ENCODE peak calls at places on chromosomes 7 and 10, in seven cellular contexts. H, J, Z, V, S, O and P are unnamed samples.

GRCh38 chr10:17075510-17075909 is 54.1 kb downstream of the CUBN start:
- DNase-seq in H (no peak), J (peak), Z (no peak), V (no peak), S (no peak), O (no peak), P (no peak)

GRCh38 chr10:98030093-98030821 is at the start of gene CRTAC1:
- DNase-seq in H (no peak), J (no peak), Z (no peak), V (peak), S (no peak), O (peak), P (no peak)

GRCh38 chr7:158424011-158424410 is 163.6 kb downstream of the PTPRN2 start:
- DNase-seq in H (no peak), J (no peak), Z (no peak), V (no peak), S (no peak), O (peak), P (no peak)

GRCh38 chr10:94397549-94398370 is 4.6 kb upstream of the TBC1D12 start:
- DNase-seq in H (no peak), J (peak), Z (peak), V (no peak), S (no peak), O (no peak), P (peak)

GRCh38 chr10:14356921-14357320 is 26.2 kb upstream of the FRMD4A start:
- DNase-seq in H (no peak), J (peak), Z (no peak), V (no peak), S (no peak), O (no peak), P (no peak)

GRCh38 chr10:101062231-101063161 is 707 bp downstream of the KAZALD1 start:
- DNase-seq in H (peak), J (peak), Z (peak), V (no peak), S (peak), O (peak), P (peak)

GRCh38 chr10:115417585-115418265 is 324.6 kb downstream of the ATRNL1 start:
- DNase-seq in H (no peak), J (peak), Z (no peak), V (no peak), S (peak), O (peak), P (peak)

GRCh38 chr10:113099431-113100298 is 149.6 kb downstream of the TCF7L2 start:
- DNase-seq in H (no peak), J (peak), Z (no peak), V (no peak), S (no peak), O (no peak), P (no peak)

GRCh38 chr10:6195376-6195775 is 7.4 kb upstream of the PFKFB3 start:
- DNase-seq in H (no peak), J (peak), Z (no peak), V (peak), S (no peak), O (no peak), P (no peak)

GRCh38 chr7:145347271-145347670 is 511.4 kb upstream of the TPK1 start:
- DNase-seq in H (no peak), J (no peak), Z (no peak), V (no peak), S (no peak), O (no peak), P (no peak)

GRCh38 chr7:152025937-152026890 is 740 bp downstream of the GALNT11 start:
- DNase-seq in H (no peak), J (no peak), Z (no peak), V (no peak), S (peak), O (no peak), P (no peak)

GRCh38 chr10:110980807-110981206 is 61.4 kb downstream of the SHOC2 start:
- DNase-seq in H (no peak), J (no peak), Z (no peak), V (no peak), S (no peak), O (no peak), P (no peak)

GRCh38 chr10:103622286-103622685 is 128.8 kb downstream of the NEURL1 start:
- DNase-seq in H (no peak), J (no peak), Z (no peak), V (no peak), S (no peak), O (no peak), P (no peak)

GRCh38 chr10:26440091-26440445 is 1.9 kb downstream of the APBB1IP start:
- DNase-seq in H (no peak), J (no peak), Z (no peak), V (no peak), S (no peak), O (no peak), P (no peak)

GRCh38 chr7:92944633-92945032 is 108.3 kb upstream of the CDK6 start:
- DNase-seq in H (no peak), J (peak), Z (no peak), V (no peak), S (no peak), O (no peak), P (no peak)

GRCh38 chr10:93993782-93994668 is at the start of gene PLCE1:
- DNase-seq in H (peak), J (peak), Z (peak), V (peak), S (no peak), O (peak), P (peak)

GRCh38 chr7:26170663-26171062 is 18.7 kb downstream of the NFE2L3 start:
- DNase-seq in H (no peak), J (peak), Z (no peak), V (no peak), S (no peak), O (no peak), P (no peak)

GRCh38 chr7:1455241-1455939 is 3.9 kb downstream of the MICALL2 start:
- DNase-seq in H (no peak), J (no peak), Z (no peak), V (no peak), S (no peak), O (no peak), P (no peak)

GRCh38 chr10:31318382-31318853 is 598 bp upstream of the ZEB1 start:
- DNase-seq in H (peak), J (peak), Z (peak), V (peak), S (peak), O (peak), P (peak)

GRCh38 chr10:74384615-74385213 is 233.7 kb downstream of the ADK start:
- DNase-seq in H (no peak), J (no peak), Z (no peak), V (no peak), S (no peak), O (no peak), P (no peak)

GRCh38 chr7:43590862-43591550 is 8.1 kb downstream of the STK17A start:
- DNase-seq in H (no peak), J (no peak), Z (no peak), V (no peak), S (no peak), O (no peak), P (no peak)

GRCh38 chr7:7433736-7434260 is 101.9 kb downstream of the COL28A1 start:
- DNase-seq in H (no peak), J (peak), Z (no peak), V (no peak), S (no peak), O (no peak), P (no peak)

GRCh38 chr10:79492839-79493238 is 19.5 kb upstream of the EIF5AL1 start:
- DNase-seq in H (no peak), J (no peak), Z (no peak), V (no peak), S (no peak), O (no peak), P (no peak)

GRCh38 chr7:122764902-122765301 is 62.2 kb upstream of the RNF148 start:
- DNase-seq in H (no peak), J (no peak), Z (no peak), V (no peak), S (no peak), O (no peak), P (no peak)

GRCh38 chr7:95861041-95861440 is 88.7 kb downstream of the DYNC1I1 start:
- DNase-seq in H (no peak), J (peak), Z (no peak), V (no peak), S (no peak), O (no peak), P (no peak)

GRCh38 chr7:94069154-94069739 is 65.1 kb upstream of the BET1 start:
- DNase-seq in H (no peak), J (peak), Z (no peak), V (no peak), S (no peak), O (no peak), P (no peak)

GRCh38 chr10:69684020-69684980 is 54.3 kb downstream of the FAM241B start:
- DNase-seq in H (no peak), J (peak), Z (no peak), V (peak), S (no peak), O (peak), P (no peak)

GRCh38 chr7:34322841-34323240 is 335.2 kb upstream of the NPSR1 start:
- DNase-seq in H (no peak), J (no peak), Z (no peak), V (no peak), S (no peak), O (no peak), P (no peak)

DNA sequence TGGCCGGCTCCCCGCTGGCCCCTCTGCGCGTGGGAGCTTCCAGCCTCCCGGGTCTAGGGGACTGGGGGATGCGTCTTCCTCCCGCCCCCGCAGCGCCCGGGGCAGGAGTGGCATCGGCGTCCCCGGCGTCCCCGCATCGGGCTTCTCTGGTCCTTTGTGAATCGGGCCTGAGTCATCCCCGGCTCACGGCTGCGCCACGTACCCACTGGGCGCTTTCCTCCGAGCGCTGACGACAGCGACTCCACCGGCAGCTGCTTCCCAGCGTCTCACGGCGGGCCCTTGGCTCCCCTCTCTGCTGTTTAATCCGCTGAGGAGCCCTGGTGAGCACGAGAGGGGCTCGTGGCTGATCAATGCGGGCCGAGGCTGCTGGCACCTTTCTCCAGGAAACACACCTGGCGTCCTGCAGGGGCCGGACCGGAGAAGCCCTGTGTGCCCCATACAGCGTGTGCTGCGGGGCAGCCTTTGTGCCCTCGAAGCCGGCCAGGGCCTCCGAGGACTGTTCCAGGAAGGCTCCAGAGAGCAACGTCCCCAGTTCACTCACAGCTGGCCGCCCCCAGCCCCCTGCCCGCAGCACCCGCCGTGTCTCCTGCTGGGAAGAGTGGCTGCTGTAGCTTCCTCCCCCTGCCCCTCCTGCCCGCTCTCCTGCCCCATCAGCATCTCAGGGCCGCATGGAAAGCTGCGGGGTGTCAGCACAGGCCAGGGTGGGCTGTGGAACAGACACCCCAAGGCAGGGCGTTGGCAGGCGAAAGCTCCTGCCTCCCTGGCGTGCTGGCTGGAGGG is 95.5 kb upstream of the DIP2C start:
- DNase-seq in H (peak), J (peak), Z (peak), V (peak), S (peak), O (peak), P (no peak)
- TF ChIP-seq POLR2A in H (no peak), J (peak), Z (no peak), V (no peak), S (no peak), O (no peak), P (no peak)

DNA sequence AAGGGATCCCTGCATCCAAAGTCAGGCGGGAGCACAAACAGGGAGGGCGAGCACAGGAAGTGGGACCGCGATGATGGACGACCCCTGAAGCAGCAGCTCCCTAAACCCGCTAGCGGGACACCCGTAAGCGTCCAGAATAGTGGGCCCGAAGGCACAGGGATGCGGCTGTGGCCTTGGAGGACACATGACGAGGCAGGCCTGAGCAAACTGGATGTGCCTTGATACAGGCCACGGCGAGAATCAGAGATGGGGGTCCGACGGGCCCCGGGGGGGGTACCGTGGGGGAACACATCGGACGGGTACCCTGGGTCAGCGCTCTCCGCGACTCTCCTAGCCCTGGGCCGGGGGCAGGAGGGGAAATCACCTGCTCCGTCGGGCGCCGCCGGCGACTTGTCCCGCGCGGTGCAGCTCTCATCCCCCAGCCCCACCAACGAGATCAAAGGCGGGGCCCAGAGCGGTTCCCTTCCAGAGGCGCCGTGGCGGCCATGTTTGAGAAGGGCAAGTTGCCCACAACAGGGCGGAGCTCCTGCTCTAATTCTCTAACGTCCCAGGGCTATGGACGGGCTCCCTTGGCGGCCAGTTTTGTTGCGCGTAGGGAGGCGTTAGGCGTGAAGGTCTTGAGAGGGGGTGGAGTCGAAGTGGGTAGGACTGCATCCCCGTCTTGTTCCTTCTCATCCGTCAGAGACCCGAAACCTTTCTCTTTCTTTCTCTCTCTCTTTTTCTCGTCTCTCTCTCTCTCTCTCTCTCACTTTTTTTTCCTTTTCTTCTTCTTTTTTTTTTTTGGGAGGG is at the start of gene CUEDC2:
- DNase-seq in H (peak), J (peak), Z (peak), V (peak), S (peak), O (peak), P (peak)
- TF ChIP-seq POLR2A in H (peak), J (peak), Z (peak), V (no peak), S (peak), O (no peak), P (peak)

DNA sequence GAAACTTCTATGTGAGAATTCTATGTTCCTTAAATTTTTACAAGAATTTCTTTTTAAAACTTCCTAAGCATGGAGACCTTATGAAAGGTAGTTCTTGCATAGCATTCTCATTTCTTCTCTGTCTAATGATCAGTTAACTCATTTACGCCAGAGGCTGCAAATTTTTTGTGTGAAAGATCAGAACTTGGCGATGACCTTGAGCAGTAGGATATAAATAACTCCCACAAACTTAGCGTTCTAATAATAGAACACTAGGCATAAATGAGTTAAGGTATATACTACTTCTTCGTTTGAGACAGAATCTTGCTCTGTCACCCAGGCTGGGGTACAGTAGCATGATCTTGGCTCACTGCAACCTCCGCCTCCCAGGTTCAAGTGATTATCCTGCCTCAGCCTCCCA is 13.7 kb downstream of the PILRA start:
- DNase-seq in H (no peak), J (no peak), Z (no peak), V (no peak), S (no peak), O (no peak), P (no peak)
- TF ChIP-seq POLR2A in H (no peak), J (no peak), Z (no peak), V (no peak), S (no peak), O (no peak), P (no peak)

DNA sequence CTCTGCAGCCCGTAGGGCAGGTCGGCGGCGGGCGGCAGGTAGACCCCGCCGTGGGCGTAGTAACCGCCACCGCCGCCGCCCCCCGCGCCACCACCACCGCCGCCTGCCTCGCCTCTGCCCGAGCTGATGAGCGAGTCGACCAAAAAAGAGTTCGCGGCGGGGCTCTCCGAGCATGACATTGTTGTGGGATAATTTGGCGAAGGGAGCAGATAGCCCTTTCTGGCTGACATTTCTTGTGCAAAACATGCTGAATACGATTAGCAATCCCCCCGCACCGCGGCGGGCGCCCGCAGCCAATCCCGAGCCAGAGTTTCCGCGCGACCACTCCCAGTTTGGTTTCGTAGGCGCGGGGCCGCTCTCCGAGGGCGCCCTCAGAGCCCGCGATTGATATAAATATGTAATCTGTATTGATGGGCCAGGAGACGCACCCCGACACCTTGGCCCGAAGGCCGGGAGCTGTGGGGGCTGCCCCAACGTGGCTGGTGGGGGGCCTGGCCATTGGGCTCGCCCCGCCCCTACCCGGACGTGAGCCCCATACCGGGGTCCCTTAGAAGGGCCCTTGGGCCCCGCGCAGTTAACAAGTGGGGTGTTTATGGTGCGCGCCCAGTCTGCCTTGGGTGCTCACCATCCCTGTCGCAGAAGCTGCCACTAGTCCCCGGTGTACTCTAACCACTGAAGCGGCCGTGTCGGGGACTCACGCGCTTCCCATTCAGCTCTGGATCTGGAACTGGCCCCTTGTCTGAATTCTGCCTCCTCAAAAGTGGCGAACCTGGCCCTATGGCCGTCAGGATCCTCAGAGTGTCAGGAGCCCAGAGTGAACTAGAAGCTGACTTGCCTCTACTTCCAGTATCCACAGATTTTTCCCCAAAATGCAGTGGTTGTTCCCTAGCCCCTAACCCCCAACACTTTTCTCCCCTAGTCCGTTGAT is at the start of gene HOXA10:
- DNase-seq in H (peak), J (no peak), Z (no peak), V (no peak), S (peak), O (peak), P (no peak)
- TF ChIP-seq POLR2A in H (no peak), J (no peak), Z (no peak), V (no peak), S (peak), O (peak), P (no peak)

GRCh38 chr10:3319811-3320226 is 147.2 kb upstream of the PITRM1 start:
- DNase-seq in H (no peak), J (no peak), Z (no peak), V (no peak), S (no peak), O (no peak), P (no peak)
- TF ChIP-seq POLR2A in H (no peak), J (no peak), Z (no peak), V (no peak), S (no peak), O (no peak), P (no peak)

GRCh38 chr7:22016547-22016946 is 70.8 kb upstream of the CDCA7L start:
- DNase-seq in H (no peak), J (no peak), Z (no peak), V (no peak), S (no peak), O (no peak), P (no peak)
- TF ChIP-seq POLR2A in H (no peak), J (no peak), Z (no peak), V (no peak), S (no peak), O (no peak), P (no peak)